ENCODE peak calls at places on chromosomes 7 and 10, in eight cellular contexts. M is naive thymus-derived CD8-positive, alpha-beta T cell; Y is ELF-1; S is heart right ventricle; B is Ammon's horn; O is T-helper 22 cell; K is Peyer's patch; T is neural crest cell. P is an unnamed sample.

GRCh38 chr10:129695671-129696070 is 228.6 kb downstream of the MGMT start:
- DNase-seq in S (no peak), K (no peak), B (no peak), Y (no peak), O (no peak), T (no peak), M (no peak), P (no peak)

GRCh38 chr10:96043895-96044580 is 655 bp downstream of the CCNJ start:
- DNase-seq in T (peak), K (peak), O (peak), B (peak), S (peak), M (peak), Y (peak), P (peak)

GRCh38 chr10:49761789-49762565 is at the start of gene OGDHL:
- DNase-seq in K (no peak), B (peak), T (peak), Y (peak), M (no peak), S (peak), O (no peak), P (peak)

GRCh38 chr10:102819054-102819453 is 18.2 kb downstream of the CYP17A1 start:
- DNase-seq in Y (peak), S (no peak), M (no peak), B (peak), T (no peak), O (no peak), K (peak), P (no peak)

GRCh38 chr10:129601737-129602136 is 134.7 kb downstream of the MGMT start:
- DNase-seq in K (no peak), Y (no peak), M (no peak), S (no peak), B (no peak), O (no peak), T (no peak), P (no peak)

GRCh38 chr7:92747041-92747835 is 89.1 kb downstream of the CDK6 start:
- DNase-seq in S (no peak), O (no peak), K (no peak), T (no peak), Y (no peak), M (no peak), B (peak), P (no peak)

GRCh38 chr10:23294638-23295247 is 49.9 kb downstream of the C10orf67 start:
- DNase-seq in Y (no peak), S (no peak), B (no peak), M (no peak), O (no peak), T (no peak), K (no peak), P (no peak)

GRCh38 chr7:147833549-147833948 is 757.0 kb upstream of the C7orf33 start:
- DNase-seq in Y (peak), O (no peak), B (no peak), K (no peak), T (peak), S (no peak), M (no peak), P (no peak)

GRCh38 chr10:60942604-60943269 is 1.2 kb downstream of the RHOBTB1 start:
- DNase-seq in K (peak), O (no peak), S (peak), B (peak), T (no peak), Y (no peak), M (no peak), P (peak)

GRCh38 chr7:7706556-7706955 is 11.9 kb downstream of the RPA3 start:
- DNase-seq in K (no peak), M (no peak), Y (no peak), T (no peak), B (peak), O (no peak), S (no peak), P (no peak)

GRCh38 chr10:63711361-63711760 is 190.2 kb downstream of the REEP3 start:
- DNase-seq in T (no peak), S (peak), M (no peak), B (peak), Y (no peak), K (no peak), O (no peak), P (peak)

GRCh38 chr10:16944081-16944922 is 127.1 kb upstream of the RSU1 start:
- DNase-seq in Y (no peak), M (no peak), O (no peak), K (no peak), B (no peak), T (no peak), S (peak), P (no peak)

P was measured in Right ventricle myocardium superior.